ENCODE peak calls at places on chromosomes 12 and 14, in ten cellular contexts. C is cardiac muscle cell, Z is HCT116, W is choroid plexus epithelial cell, X is K562, H is PC-9, N is astrocyte of the cerebellum, Q is activated B cell treated with CpG ODN at 0.5 μM for 24 hours, K is osteoblast, A is MCF 10A. M is an unnamed sample.

GRCh38 chr14:91047174-91047753 is 13.2 kb downstream of the RPS6KA5 start:
- DNase-seq in C (no peak), Z (no peak), W (no peak), X (no peak), H (no peak), N (no peak), Q (no peak), K (no peak), A (no peak), M (no peak)

GRCh38 chr14:43411841-43412240 is 1095.2 kb downstream of the FSCB start:
- DNase-seq in C (peak; percentile 51), Z (no peak), W (peak; percentile 34), X (no peak), H (no peak), N (no peak), Q (no peak), K (no peak), A (peak; percentile 14), M (no peak)

GRCh38 chr14:95237121-95237876 is 80.0 kb upstream of the DICER1 start:
- DNase-seq in C (no peak), Z (no peak), W (no peak), X (no peak), H (no peak), N (no peak), Q (no peak), K (no peak), A (peak; percentile 23), M (no peak)

GRCh38 chr12:26791328-26791791 is 41.6 kb downstream of the ITPR2 start:
- DNase-seq in C (peak; percentile 50), Z (no peak), W (peak; percentile 72), X (no peak), H (no peak), N (peak; percentile 35), Q (no peak), K (no peak), A (no peak), M (no peak)

GRCh38 chr12:121334513-121335343 is 17.5 kb downstream of the ANAPC5 start:
- DNase-seq in C (peak; percentile 84), Z (peak; percentile 46), W (peak; percentile 87), X (peak; percentile 58), H (no peak), N (peak; percentile 69), Q (no peak), K (peak; percentile 32), A (peak; percentile 66), M (peak; percentile 37)

GRCh38 chr12:19572920-19573558 is 133.7 kb downstream of the AEBP2 start:
- DNase-seq in C (peak; percentile 73), Z (peak; percentile 32), W (peak; percentile 82), X (peak; percentile 18), H (peak; percentile 41), N (peak; percentile 40), Q (no peak), K (peak; percentile 83), A (peak; percentile 76), M (peak; percentile 45)

GRCh38 chr12:113899042-113899843 is 66.9 kb downstream of the RBM19 start:
- DNase-seq in C (no peak), Z (no peak), W (no peak), X (no peak), H (no peak), N (no peak), Q (no peak), K (no peak), A (no peak), M (no peak)

GRCh38 chr12:112183141-112183581 is 57.8 kb downstream of the TRAFD1 start:
- DNase-seq in C (peak; percentile 66), Z (no peak), W (peak; percentile 31), X (no peak), H (no peak), N (peak; percentile 33), Q (no peak), K (peak; percentile 93), A (no peak), M (no peak)

GRCh38 chr12:46266382-46266791 is 2.5 kb downstream of the SLC38A1 start:
- DNase-seq in C (peak; percentile 53), Z (no peak), W (peak; percentile 70), X (peak; percentile 29), H (peak; percentile 36), N (no peak), Q (no peak), K (peak; percentile 6), A (peak; percentile 81), M (peak; percentile 23)

GRCh38 chr14:37078131-37078530 is 94.3 kb downstream of the SLC25A21 start:
- DNase-seq in C (no peak), Z (no peak), W (peak; percentile 14), X (no peak), H (no peak), N (peak; percentile 90), Q (no peak), K (no peak), A (no peak), M (no peak)

GRCh38 chr12:119593578-119594398 is at the start of gene TMEM233:
- DNase-seq in C (peak; percentile 20), Z (no peak), W (no peak), X (no peak), H (no peak), N (no peak), Q (no peak), K (peak; percentile 45), A (no peak), M (no peak)

GRCh38 chr12:126369487-126370463 is 1304.5 kb downstream of the AACS start:
- DNase-seq in C (peak; percentile 45), Z (no peak), W (peak; percentile 9), X (no peak), H (no peak), N (peak; percentile 66), Q (no peak), K (peak; percentile 11), A (peak; percentile 56), M (no peak)
- TF ChIP-seq CTCF in C (peak; percentile 23), Z (no peak), W (no peak), X (no peak), H (peak; percentile 54), N (peak; percentile 44), Q (no peak), K (peak; percentile 43), A (peak; percentile 35), M (no peak)

DNA sequence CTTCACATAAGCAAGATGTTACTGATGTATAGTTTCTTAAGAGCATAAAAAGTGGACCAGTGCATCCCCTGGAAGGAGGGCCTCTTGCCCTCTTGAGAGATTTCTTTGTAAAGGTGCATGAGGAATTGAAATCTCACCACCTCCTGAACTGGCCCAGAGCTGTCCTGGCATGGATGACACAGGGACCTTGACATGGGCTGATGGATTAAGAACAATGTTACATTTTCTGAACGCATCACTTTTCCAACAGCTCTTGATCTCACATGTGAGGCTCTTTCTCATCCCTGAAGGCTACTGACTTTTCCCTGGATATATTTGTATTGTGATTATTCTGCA is 360.4 kb downstream of the RGS6 start:
- DNase-seq in C (no peak), Z (no peak), W (no peak), X (no peak), H (no peak), N (no peak), Q (no peak), K (no peak), A (no peak), M (no peak)
- TF ChIP-seq CTCF in C (no peak), Z (no peak), W (no peak), X (no peak), H (peak; percentile 6), N (no peak), Q (no peak), K (no peak), A (no peak), M (no peak)

DNA sequence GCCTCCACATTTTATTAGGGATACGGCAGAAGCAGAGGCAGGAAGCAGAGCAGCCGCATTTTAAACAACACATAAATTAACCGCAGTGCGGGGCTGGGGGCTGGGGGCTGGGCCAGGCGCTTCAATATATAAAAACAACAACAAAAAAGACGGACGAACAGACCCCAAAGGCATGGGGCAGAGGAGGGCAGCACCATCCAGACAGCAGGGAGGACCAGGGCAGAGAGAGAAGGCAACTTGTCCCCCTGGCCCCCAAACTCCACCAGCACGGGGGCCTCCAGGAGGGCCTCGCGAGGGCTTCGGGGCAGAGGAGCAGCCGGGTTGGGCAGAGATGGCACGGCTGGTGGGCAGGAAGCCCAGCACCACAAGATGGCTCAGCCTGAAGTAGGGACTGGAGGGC is 37.1 kb downstream of the NCKAP5L start:
- DNase-seq in C (no peak), Z (no peak), W (no peak), X (no peak), H (no peak), N (no peak), Q (no peak), K (peak; percentile 35), A (no peak), M (no peak)
- TF ChIP-seq CTCF in C (no peak), Z (no peak), W (no peak), X (no peak), H (no peak), N (no peak), Q (no peak), K (no peak), A (no peak), M (no peak)

GRCh38 chr12:115620816-115621215 is 656.7 kb downstream of the MED13L start:
- DNase-seq in C (no peak), Z (no peak), W (no peak), X (no peak), H (no peak), N (no peak), Q (no peak), K (no peak), A (no peak), M (no peak)

GRCh38 chr12:115618105-115618504 is 659.4 kb downstream of the MED13L start:
- DNase-seq in C (no peak), Z (no peak), W (no peak), X (no peak), H (no peak), N (no peak), Q (no peak), K (no peak), A (no peak), M (no peak)

GRCh38 chr12:115619889-115620288 is 657.6 kb downstream of the MED13L start:
- DNase-seq in C (no peak), Z (no peak), W (no peak), X (no peak), H (no peak), N (no peak), Q (no peak), K (no peak), A (no peak), M (no peak)

GRCh38 chr12:115619061-115619460 is 658.4 kb downstream of the MED13L start:
- DNase-seq in C (no peak), Z (no peak), W (no peak), X (no peak), H (no peak), N (no peak), Q (no peak), K (peak; percentile 66), A (no peak), M (no peak)

DNA sequence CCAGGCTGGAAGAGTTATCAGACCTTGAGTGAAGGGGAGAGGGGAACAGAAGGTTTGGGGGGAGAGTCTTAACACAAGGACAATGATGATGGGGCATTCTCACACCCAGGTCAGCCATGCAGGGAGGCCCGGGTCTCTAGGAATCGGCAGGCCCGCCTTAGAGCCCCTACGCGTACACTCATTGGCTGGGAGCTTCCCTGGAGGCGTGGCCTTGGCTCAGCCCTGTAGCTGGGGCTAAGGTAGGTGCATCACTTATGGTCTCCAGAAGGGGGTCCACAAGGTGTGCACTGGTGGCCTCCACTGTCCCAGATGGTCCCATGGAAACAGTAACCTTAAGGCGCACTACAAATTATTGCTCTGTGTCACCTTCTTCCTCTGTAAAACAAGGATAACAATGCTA is 660.1 kb downstream of the MED13L start:
- DNase-seq in C (no peak), Z (no peak), W (no peak), X (peak; percentile 44), H (no peak), N (no peak), Q (no peak), K (no peak), A (no peak), M (no peak)
- TF ChIP-seq CTCF in C (no peak), Z (no peak), W (no peak), X (no peak), H (no peak), N (no peak), Q (no peak), K (no peak), A (no peak), M (no peak)